ENCODE peak calls at places on chromosome 9, in ten cellular contexts. T is Calu3; I is H9; Y is dorsolateral prefrontal cortex; O is mammary epithelial cell; B is HCT116; K is fibroblast of mammary gland; A is psoas muscle; P is AG04450; X is CD8-positive, alpha-beta T cell. L is an unnamed sample.
A peak's percentile ranks its signal among the peaks of the same experiment; 100 is the strongest.

GRCh38 chr9:21294325-21294724 is 10.8 kb downstream of the IFNA5 start:
- DNase-seq in I (no peak), X (no peak), P (no peak), A (no peak), T (peak; percentile 60), Y (no peak), O (peak; percentile 98), B (peak; percentile 81), K (peak; percentile 63), L (no peak)

GRCh38 chr9:125343518-125344284 is 82.1 kb downstream of the GAPVD1 start:
- DNase-seq in Y (no peak), B (no peak), P (peak; percentile 10), K (peak; percentile 84), T (no peak), I (peak; percentile 58), O (peak; percentile 37), A (no peak), X (no peak), L (no peak)

GRCh38 chr9:7368410-7369292 is 430.9 kb downstream of the DMAC1 start:
- DNase-seq in I (no peak), Y (no peak), K (peak; percentile 89), B (no peak), A (no peak), X (no peak), P (peak; percentile 87), T (no peak), O (peak; percentile 48), L (no peak)

GRCh38 chr9:3875371-3876132 is 349.8 kb upstream of the RFX3 start:
- DNase-seq in O (peak; percentile 65), K (peak; percentile 97), T (peak; percentile 19), Y (no peak), B (peak; percentile 54), P (peak; percentile 61), A (no peak), I (no peak), X (no peak), L (no peak)

GRCh38 chr9:98532147-98532546 is 176.6 kb downstream of the GABBR2 start:
- DNase-seq in B (no peak), I (no peak), P (no peak), A (no peak), O (no peak), X (no peak), K (no peak), T (no peak), Y (no peak), L (no peak)

GRCh38 chr9:116096853-116097252 is 56.7 kb upstream of the PAPPA start:
- DNase-seq in T (no peak), K (peak; percentile 48), B (no peak), Y (no peak), P (no peak), O (no peak), A (no peak), I (no peak), X (no peak), L (no peak)

GRCh38 chr9:87714819-87715218 is 11.1 kb upstream of the CTSL start:
- DNase-seq in X (no peak), I (no peak), P (peak; percentile 62), Y (no peak), B (no peak), K (peak; percentile 96), T (peak; percentile 3), O (peak; percentile 63), A (no peak), L (no peak)

GRCh38 chr9:90632680-90633207 is 9.9 kb downstream of the DIRAS2 start:
- DNase-seq in X (no peak), A (no peak), P (no peak), Y (no peak), I (no peak), K (no peak), T (no peak), B (no peak), O (no peak), L (no peak)

DNA sequence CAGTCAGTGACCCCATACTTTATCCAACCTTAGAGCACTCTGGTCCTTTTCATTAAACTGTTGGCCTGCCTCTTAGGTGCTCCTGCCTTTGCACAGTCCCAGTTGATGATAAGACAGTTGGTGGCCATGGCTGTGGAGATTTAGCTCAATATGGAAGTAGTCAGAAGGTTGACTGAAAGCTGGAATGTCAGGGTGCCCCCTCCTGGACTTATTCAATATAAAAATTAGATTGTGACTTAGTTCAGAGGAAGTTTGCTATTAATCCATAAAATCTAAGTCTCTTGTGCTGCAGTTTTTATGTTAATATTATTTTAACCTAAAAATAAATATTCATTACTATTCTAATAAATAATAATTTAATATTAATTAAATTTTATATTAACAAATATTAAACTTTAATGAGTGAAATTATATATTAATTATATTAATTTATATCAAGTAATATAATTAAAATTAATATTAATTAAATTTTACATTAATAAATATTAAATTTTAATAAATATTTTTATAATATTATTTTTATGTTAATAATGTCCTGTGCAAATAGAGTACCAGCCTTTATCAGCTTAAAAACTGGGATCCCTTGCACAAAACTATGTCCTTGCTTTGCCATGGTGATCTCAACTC is 77.7 kb upstream of the ADAMTSL1 start:
- DNase-seq in T (peak; percentile 4), I (no peak), P (no peak), O (no peak), X (no peak), B (no peak), A (no peak), Y (no peak), K (peak; percentile 54), L (no peak)
- TF ChIP-seq CTCF in T (no peak), I (peak; percentile 58), P (peak; percentile 22), O (peak; percentile 6), X (no peak), B (no peak), A (no peak), Y (no peak), K (peak; percentile 38), L (peak; percentile 8)

GRCh38 chr9:504921-505821 is 290.5 kb downstream of the DOCK8 start:
- DNase-seq in B (no peak), X (peak; percentile 17), T (peak; percentile 13), K (no peak), I (peak; percentile 41), Y (peak; percentile 15), P (no peak), A (peak; percentile 57), O (peak; percentile 23), L (peak; percentile 38)

GRCh38 chr9:503331-503730 is 288.7 kb downstream of the DOCK8 start:
- DNase-seq in B (no peak), T (no peak), X (no peak), O (no peak), I (peak; percentile 25), P (no peak), A (no peak), Y (no peak), K (no peak), L (no peak)

GRCh38 chr9:503881-504852 is 289.5 kb downstream of the DOCK8 start:
- DNase-seq in B (peak; percentile 43), T (peak; percentile 78), I (peak; percentile 80), X (peak; percentile 69), A (peak; percentile 88), P (no peak), Y (peak; percentile 61), O (peak; percentile 81), K (peak; percentile 29), L (peak; percentile 90)
- TF ChIP-seq CTCF in B (no peak), T (no peak), I (peak; percentile 19), X (peak; percentile 21), A (peak; percentile 40), P (no peak), Y (peak; percentile 61), O (no peak), K (no peak), L (peak; percentile 36)

GRCh38 chr9:112371060-112371459 is 8.8 kb upstream of the HSDL2 start:
- DNase-seq in A (no peak), Y (no peak), T (no peak), I (no peak), B (no peak), K (no peak), P (no peak), O (peak; percentile 87), X (no peak), L (no peak)

GRCh38 chr9:112367465-112367864 is 12.4 kb upstream of the HSDL2 start:
- DNase-seq in O (no peak), Y (no peak), I (no peak), B (no peak), T (no peak), K (no peak), P (no peak), A (no peak), X (no peak), L (no peak)

GRCh38 chr9:112361602-112362001 is 18.3 kb upstream of the HSDL2 start:
- DNase-seq in B (peak; percentile 33), K (peak; percentile 58), I (no peak), A (no peak), X (no peak), O (peak; percentile 29), Y (no peak), P (no peak), T (peak; percentile 12), L (peak; percentile 29)

GRCh38 chr9:112369817-112370216 is 10.1 kb upstream of the HSDL2 start:
- DNase-seq in X (no peak), O (no peak), A (no peak), B (no peak), T (no peak), Y (no peak), P (no peak), K (no peak), I (no peak), L (no peak)

DNA sequence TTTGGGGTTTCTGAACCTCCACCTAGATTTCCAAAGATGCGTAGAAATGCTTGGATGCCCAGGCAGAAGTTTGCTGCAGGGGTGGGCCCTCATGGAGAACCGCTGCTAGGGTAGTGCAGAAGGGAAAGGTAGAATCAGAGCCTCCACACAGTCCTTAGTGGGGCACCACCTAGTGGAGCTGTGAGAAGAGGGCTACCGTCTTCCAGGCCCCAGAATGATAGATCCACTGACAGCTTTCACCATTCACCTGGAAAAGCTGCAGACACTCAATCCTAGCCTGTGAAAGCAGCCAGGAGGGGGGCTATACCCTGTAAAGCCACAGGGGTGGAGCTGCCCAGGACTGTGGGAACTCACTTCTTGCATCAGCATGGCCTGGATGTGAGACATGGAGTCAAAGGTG is 13.3 kb upstream of the HSDL2 start:
- DNase-seq in I (peak; percentile 67), K (no peak), Y (no peak), T (peak; percentile 9), O (no peak), X (no peak), B (peak; percentile 18), A (no peak), P (no peak), L (no peak)
- TF ChIP-seq CTCF in I (peak; percentile 59), K (peak; percentile 7), Y (no peak), T (peak; percentile 18), O (no peak), X (no peak), B (peak; percentile 7), A (no peak), P (peak; percentile 18), L (no peak)

GRCh38 chr9:130999265-130999623 is 9.7 kb upstream of the LAMC3 start:
- DNase-seq in P (no peak), K (no peak), A (no peak), X (no peak), O (no peak), Y (no peak), T (no peak), I (no peak), B (no peak), L (no peak)

GRCh38 chr9:130997395-130997684 is 11.6 kb upstream of the LAMC3 start:
- DNase-seq in I (no peak), A (peak; percentile 33), B (no peak), X (no peak), T (no peak), K (no peak), Y (no peak), O (no peak), P (no peak), L (no peak)

GRCh38 chr9:130996672-130997394 is 12.1 kb upstream of the LAMC3 start:
- DNase-seq in O (no peak), Y (no peak), P (no peak), T (no peak), I (peak; percentile 27), A (peak; percentile 23), B (no peak), K (no peak), X (no peak), L (no peak)

GRCh38 chr9:130997925-130998595 is 10.9 kb upstream of the LAMC3 start:
- DNase-seq in B (peak; percentile 60), T (peak; percentile 75), O (peak; percentile 48), A (peak; percentile 81), I (peak; percentile 92), X (no peak), Y (peak; percentile 71), P (peak; percentile 18), K (peak; percentile 75), L (peak; percentile 81)

DNA sequence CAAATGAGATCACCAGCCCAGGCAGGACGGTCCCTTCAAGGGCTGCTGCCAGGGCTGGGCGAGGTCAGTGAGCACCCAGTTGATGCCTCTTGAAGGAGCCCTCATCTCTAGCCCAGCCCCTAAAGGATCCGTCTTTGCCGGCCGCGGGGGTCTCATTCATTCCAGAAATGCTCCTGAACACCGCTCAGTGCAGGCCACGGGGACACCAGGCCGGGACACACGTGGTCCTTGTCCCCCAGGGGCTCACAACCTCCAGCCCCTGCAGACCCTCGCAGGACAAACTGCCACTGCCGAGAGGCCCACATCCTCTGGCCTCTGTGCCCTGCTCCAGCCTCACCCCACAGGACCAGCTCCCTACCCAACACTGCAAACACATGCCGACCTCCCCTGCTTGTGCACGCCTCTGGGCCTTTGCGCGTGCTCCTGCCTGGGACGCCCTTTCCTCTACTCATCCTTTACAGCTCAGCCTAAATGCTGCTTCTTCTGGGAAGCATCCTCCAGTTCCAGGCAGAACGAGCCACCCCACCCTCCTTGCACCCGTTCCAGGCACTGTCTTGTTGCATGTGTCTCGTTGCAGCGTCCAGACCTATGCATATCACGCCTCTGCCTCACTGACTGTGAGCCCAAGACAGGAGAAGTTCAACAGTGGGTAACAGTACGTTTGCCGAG is 10.2 kb upstream of the LAMC3 start:
- DNase-seq in K (peak; percentile 20), Y (no peak), X (no peak), P (no peak), I (no peak), B (no peak), O (no peak), A (peak; percentile 38), T (no peak), L (no peak)
- TF ChIP-seq CTCF in K (no peak), Y (peak; percentile 10), X (no peak), P (no peak), I (no peak), B (no peak), O (no peak), A (no peak), T (no peak), L (no peak)